ENCODE peak calls at places on chromosome 9, in four cellular contexts. K is HepG2, G is HCT116, Z is K562. O is an unnamed sample.

GRCh38 chr9:134391319-134392231 is 65.3 kb downstream of the RXRA start:
- DNase-seq in K (no peak), G (no peak), Z (peak), O (no peak)

GRCh38 chr9:135090547-135090946 is 3.1 kb downstream of the OLFM1 start:
- DNase-seq in K (no peak), G (no peak), Z (peak), O (no peak)

GRCh38 chr9:121059998-121060636 is 10.0 kb upstream of the C5 start:
- DNase-seq in K (peak), G (peak), Z (peak), O (no peak)

GRCh38 chr9:127634021-127634420 is 21.9 kb downstream of the STXBP1 start:
- DNase-seq in K (no peak), G (peak), Z (no peak), O (no peak)

GRCh38 chr9:17135578-17135904 is 701 bp downstream of the CNTLN start:
- DNase-seq in K (no peak), G (no peak), Z (no peak), O (no peak)

GRCh38 chr9:134585746-134586706 is 55.6 kb upstream of the COL5A1 start:
- DNase-seq in K (no peak), G (no peak), Z (no peak), O (peak)

GRCh38 chr9:134630861-134631260 is 10.7 kb upstream of the COL5A1 start:
- DNase-seq in K (no peak), G (no peak), Z (no peak), O (no peak)

GRCh38 chr9:113963017-113963620 is 87.0 kb downstream of the ZNF618 start:
- DNase-seq in K (peak), G (peak), Z (peak), O (peak)

GRCh38 chr9:13804532-13804931 is 509.4 kb downstream of the NFIB start:
- DNase-seq in K (no peak), G (no peak), Z (no peak), O (no peak)

GRCh38 chr9:136567651-136568287 is 21.9 kb upstream of the NOTCH1 start:
- DNase-seq in K (peak), G (peak), Z (peak), O (no peak)

GRCh38 chr9:18438300-18438925 is 35.5 kb upstream of the ADAMTSL1 start:
- DNase-seq in K (no peak), G (no peak), Z (no peak), O (peak)

GRCh38 chr9:35603506-35603985 is 1.5 kb upstream of the TESK1 start:
- DNase-seq in K (peak), G (no peak), Z (no peak), O (peak)

GRCh38 chr9:110321055-110321454 is 16.6 kb downstream of the TXNDC8 start:
- DNase-seq in K (no peak), G (no peak), Z (no peak), O (no peak)

GRCh38 chr9:95822583-95823431 is 52.7 kb upstream of the ERCC6L2 start:
- DNase-seq in K (no peak), G (peak), Z (no peak), O (no peak)

GRCh38 chr9:92463989-92464388 is 18.3 kb downstream of the ASPN start:
- DNase-seq in K (no peak), G (no peak), Z (no peak), O (no peak)
- TF ChIP-seq FOSL1 in K (no peak), G (no peak), Z (peak), O (no peak)

GRCh38 chr9:106218427-106218826 is 524.1 kb downstream of the TMEM38B start:
- DNase-seq in K (no peak), G (no peak), Z (no peak), O (no peak)

GRCh38 chr9:106220415-106220814 is 526.1 kb downstream of the TMEM38B start:
- DNase-seq in K (no peak), G (no peak), Z (no peak), O (no peak)

DNA sequence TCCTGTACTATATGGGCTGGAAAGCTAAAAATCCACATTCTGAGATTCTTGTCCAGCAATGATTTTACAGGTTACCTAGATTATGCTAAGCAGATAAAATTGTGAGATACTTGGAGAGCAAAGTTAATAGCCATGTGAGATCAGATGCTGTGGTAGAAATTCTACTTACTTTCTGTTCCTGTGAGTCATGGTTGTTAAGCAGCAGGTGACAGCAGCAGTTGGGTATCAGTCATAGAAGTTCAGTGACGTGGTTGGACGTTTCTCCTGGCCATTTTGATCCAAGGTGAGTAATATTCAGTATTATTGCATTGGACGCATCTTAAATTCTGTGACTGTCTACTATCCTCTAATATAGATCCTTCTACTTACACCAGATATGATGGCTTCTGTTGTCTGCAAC is 524.5 kb downstream of the TMEM38B start:
- DNase-seq in K (no peak), G (no peak), Z (no peak), O (no peak)
- TF ChIP-seq ZNF274 in K (no peak), G (no peak), Z (no peak), O (no peak)

GRCh38 chr9:131473891-131474290 is 28.8 kb upstream of the POMT1 start:
- DNase-seq in K (no peak), G (no peak), Z (no peak), O (no peak)
- TF ChIP-seq FOSL1 in K (no peak), G (no peak), Z (no peak), O (no peak)

DNA sequence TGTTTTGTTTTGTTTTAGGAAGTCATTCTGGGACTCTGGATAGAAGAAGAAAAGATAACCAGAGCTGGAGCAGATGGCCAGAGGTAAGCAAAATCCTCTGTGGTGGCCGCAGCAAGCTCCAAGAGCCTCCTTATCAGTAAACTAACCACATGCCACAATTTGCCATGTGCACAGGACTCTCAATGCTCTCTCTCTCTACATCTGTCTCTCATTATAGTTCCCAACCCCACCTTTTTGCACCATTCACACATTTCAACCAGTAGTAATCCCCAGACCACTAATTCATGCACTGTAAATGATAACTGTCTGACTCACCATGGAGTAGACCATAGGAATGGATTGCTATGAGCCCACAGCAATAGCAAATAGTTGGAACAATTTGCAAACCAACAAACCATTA is 526.1 kb downstream of the TLR4 start:
- DNase-seq in K (no peak), G (no peak), Z (no peak), O (no peak)
- TF ChIP-seq ZNF274 in K (no peak), G (no peak), Z (no peak), O (no peak)

O was measured in H1.